ENCODE peak calls at places on chromosomes 2 and 18, in ten cellular contexts. One of them, this sample, is unnamed.
A peak's percentile ranks its signal among the peaks of the same experiment; 100 is the strongest.

GRCh38 chr2:67828066-67828465 is 234.7 kb downstream of the C1D start:
- DNase-seq in Kasumi-1: no peak
- DNase-seq in GOT3: no peak
- DNase-seq in left ventricle myocardium superior: no peak
- DNase-seq in T1000: no peak
- DNase-seq in NCI-H1105 treated with DMSO at 0.1 percent for 48 hours: peak; percentile 72
- DNase-seq in ecto neural progenitor cell: no peak
- DNase-seq in mucosa of gallbladder: no peak
- DNase-seq in progenitor cell of endocrine pancreas: no peak
- DNase-seq in PC-9: no peak
- DNase-seq in this sample: no peak

GRCh38 chr2:24793752-24794477 is 690 bp downstream of the CENPO start:
- DNase-seq in PC-9: no peak
- DNase-seq in GOT3: no peak
- DNase-seq in left ventricle myocardium superior: no peak
- DNase-seq in mucosa of gallbladder: no peak
- DNase-seq in T1000: no peak
- DNase-seq in NCI-H1105 treated with DMSO at 0.1 percent for 48 hours: peak; percentile 50
- DNase-seq in ecto neural progenitor cell: no peak
- DNase-seq in Kasumi-1: peak; percentile 13
- DNase-seq in progenitor cell of endocrine pancreas: no peak
- DNase-seq in this sample: no peak

GRCh38 chr18:48007955-48008701 is 77.7 kb upstream of the SMAD2 start:
- DNase-seq in Kasumi-1: peak; percentile 28
- DNase-seq in left ventricle myocardium superior: peak; percentile 79
- DNase-seq in mucosa of gallbladder: peak; percentile 22
- DNase-seq in GOT3: no peak
- DNase-seq in PC-9: peak; percentile 55
- DNase-seq in progenitor cell of endocrine pancreas: peak; percentile 85
- DNase-seq in T1000: peak; percentile 18
- DNase-seq in NCI-H1105 treated with DMSO at 0.1 percent for 48 hours: peak; percentile 60
- DNase-seq in ecto neural progenitor cell: peak; percentile 92
- DNase-seq in this sample: no peak

GRCh38 chr2:12035029-12035720 is 288.7 kb downstream of the LPIN1 start:
- DNase-seq in T1000: no peak
- DNase-seq in NCI-H1105 treated with DMSO at 0.1 percent for 48 hours: no peak
- DNase-seq in Kasumi-1: no peak
- DNase-seq in ecto neural progenitor cell: no peak
- DNase-seq in left ventricle myocardium superior: no peak
- DNase-seq in PC-9: no peak
- DNase-seq in progenitor cell of endocrine pancreas: no peak
- DNase-seq in GOT3: no peak
- DNase-seq in mucosa of gallbladder: no peak
- DNase-seq in this sample: no peak

GRCh38 chr2:85889648-85890281 is 975 bp upstream of the ST3GAL5 start:
- DNase-seq in Kasumi-1: no peak
- DNase-seq in PC-9: no peak
- DNase-seq in T1000: no peak
- DNase-seq in progenitor cell of endocrine pancreas: no peak
- DNase-seq in ecto neural progenitor cell: peak; percentile 49
- DNase-seq in left ventricle myocardium superior: peak; percentile 50
- DNase-seq in GOT3: no peak
- DNase-seq in NCI-H1105 treated with DMSO at 0.1 percent for 48 hours: peak; percentile 45
- DNase-seq in mucosa of gallbladder: peak; percentile 35
- DNase-seq in this sample: no peak

GRCh38 chr18:55102508-55102907 is 143.2 kb upstream of the CCDC68 start:
- DNase-seq in NCI-H1105 treated with DMSO at 0.1 percent for 48 hours: no peak
- DNase-seq in GOT3: no peak
- DNase-seq in progenitor cell of endocrine pancreas: no peak
- DNase-seq in PC-9: no peak
- DNase-seq in Kasumi-1: no peak
- DNase-seq in left ventricle myocardium superior: no peak
- DNase-seq in mucosa of gallbladder: no peak
- DNase-seq in ecto neural progenitor cell: no peak
- DNase-seq in T1000: no peak
- DNase-seq in this sample: no peak

GRCh38 chr2:223100061-223100511 is 48.1 kb downstream of the KCNE4 start:
- DNase-seq in ecto neural progenitor cell: no peak
- DNase-seq in NCI-H1105 treated with DMSO at 0.1 percent for 48 hours: no peak
- DNase-seq in left ventricle myocardium superior: peak; percentile 74
- DNase-seq in GOT3: no peak
- DNase-seq in T1000: no peak
- DNase-seq in Kasumi-1: no peak
- DNase-seq in progenitor cell of endocrine pancreas: no peak
- DNase-seq in mucosa of gallbladder: peak; percentile 58
- DNase-seq in PC-9: no peak
- DNase-seq in this sample: no peak

GRCh38 chr2:56040189-56040588 is 116.6 kb upstream of the EFEMP1 start:
- DNase-seq in progenitor cell of endocrine pancreas: no peak
- DNase-seq in mucosa of gallbladder: no peak
- DNase-seq in T1000: no peak
- DNase-seq in PC-9: no peak
- DNase-seq in GOT3: no peak
- DNase-seq in ecto neural progenitor cell: no peak
- DNase-seq in left ventricle myocardium superior: no peak
- DNase-seq in NCI-H1105 treated with DMSO at 0.1 percent for 48 hours: peak; percentile 20
- DNase-seq in Kasumi-1: no peak
- DNase-seq in this sample: no peak

GRCh38 chr2:159164457-159164894 is 122.0 kb downstream of the WDSUB1 start:
- DNase-seq in Kasumi-1: no peak
- DNase-seq in PC-9: no peak
- DNase-seq in GOT3: no peak
- DNase-seq in ecto neural progenitor cell: no peak
- DNase-seq in T1000: no peak
- DNase-seq in left ventricle myocardium superior: no peak
- DNase-seq in mucosa of gallbladder: no peak
- DNase-seq in progenitor cell of endocrine pancreas: no peak
- DNase-seq in NCI-H1105 treated with DMSO at 0.1 percent for 48 hours: no peak
- DNase-seq in this sample: no peak

GRCh38 chr2:113818382-113818951 is 62.0 kb upstream of the SLC35F5 start:
- DNase-seq in left ventricle myocardium superior: peak; percentile 39
- DNase-seq in NCI-H1105 treated with DMSO at 0.1 percent for 48 hours: no peak
- DNase-seq in GOT3: peak; percentile 38
- DNase-seq in progenitor cell of endocrine pancreas: no peak
- DNase-seq in mucosa of gallbladder: peak; percentile 71
- DNase-seq in Kasumi-1: no peak
- DNase-seq in T1000: peak; percentile 78
- DNase-seq in ecto neural progenitor cell: peak; percentile 52
- DNase-seq in PC-9: peak; percentile 88
- DNase-seq in this sample: no peak

GRCh38 chr2:10935953-10936942 is 24.5 kb downstream of the KCNF1 start:
- DNase-seq in GOT3: peak; percentile 63
- DNase-seq in mucosa of gallbladder: peak; percentile 68
- DNase-seq in PC-9: peak; percentile 98
- DNase-seq in T1000: peak; percentile 81
- DNase-seq in NCI-H1105 treated with DMSO at 0.1 percent for 48 hours: no peak
- DNase-seq in progenitor cell of endocrine pancreas: no peak
- DNase-seq in left ventricle myocardium superior: no peak
- DNase-seq in Kasumi-1: no peak
- DNase-seq in ecto neural progenitor cell: no peak
- DNase-seq in this sample: no peak

GRCh38 chr2:98830573-98831145 is 99.7 kb upstream of the MGAT4A start:
- DNase-seq in left ventricle myocardium superior: no peak
- DNase-seq in mucosa of gallbladder: no peak
- DNase-seq in GOT3: no peak
- DNase-seq in Kasumi-1: no peak
- DNase-seq in ecto neural progenitor cell: no peak
- DNase-seq in T1000: no peak
- DNase-seq in progenitor cell of endocrine pancreas: no peak
- DNase-seq in PC-9: no peak
- DNase-seq in NCI-H1105 treated with DMSO at 0.1 percent for 48 hours: no peak
- DNase-seq in this sample: no peak

GRCh38 chr18:13726972-13727331 is 479 bp downstream of the RNMT start:
- DNase-seq in PC-9: peak; percentile 37
- DNase-seq in ecto neural progenitor cell: peak; percentile 76
- DNase-seq in NCI-H1105 treated with DMSO at 0.1 percent for 48 hours: peak; percentile 32
- DNase-seq in left ventricle myocardium superior: no peak
- DNase-seq in Kasumi-1: peak; percentile 48
- DNase-seq in progenitor cell of endocrine pancreas: peak; percentile 43
- DNase-seq in mucosa of gallbladder: no peak
- DNase-seq in GOT3: no peak
- DNase-seq in T1000: no peak
- DNase-seq in this sample: peak; percentile 37

GRCh38 chr2:218959761-218960195 is 312 bp downstream of the CDK5R2 start:
- DNase-seq in NCI-H1105 treated with DMSO at 0.1 percent for 48 hours: peak; percentile 41
- DNase-seq in Kasumi-1: no peak
- DNase-seq in PC-9: no peak
- DNase-seq in mucosa of gallbladder: no peak
- DNase-seq in left ventricle myocardium superior: no peak
- DNase-seq in progenitor cell of endocrine pancreas: no peak
- DNase-seq in T1000: no peak
- DNase-seq in GOT3: no peak
- DNase-seq in ecto neural progenitor cell: no peak
- DNase-seq in this sample: no peak

GRCh38 chr2:19312949-19313348 is 45.5 kb downstream of the OSR1 start:
- DNase-seq in T1000: no peak
- DNase-seq in NCI-H1105 treated with DMSO at 0.1 percent for 48 hours: no peak
- DNase-seq in ecto neural progenitor cell: no peak
- DNase-seq in mucosa of gallbladder: no peak
- DNase-seq in Kasumi-1: no peak
- DNase-seq in left ventricle myocardium superior: no peak
- DNase-seq in PC-9: no peak
- DNase-seq in progenitor cell of endocrine pancreas: no peak
- DNase-seq in GOT3: no peak
- DNase-seq in this sample: no peak

GRCh38 chr2:44770221-44771187 is 171.0 kb upstream of the SIX3 start:
- DNase-seq in T1000: no peak
- DNase-seq in mucosa of gallbladder: no peak
- DNase-seq in PC-9: no peak
- DNase-seq in progenitor cell of endocrine pancreas: no peak
- DNase-seq in Kasumi-1: no peak
- DNase-seq in NCI-H1105 treated with DMSO at 0.1 percent for 48 hours: peak; percentile 57
- DNase-seq in ecto neural progenitor cell: no peak
- DNase-seq in left ventricle myocardium superior: no peak
- DNase-seq in GOT3: no peak
- DNase-seq in this sample: no peak

GRCh38 chr18:24839991-24840390 is 379.6 kb downstream of the HRH4 start:
- DNase-seq in mucosa of gallbladder: no peak
- DNase-seq in T1000: no peak
- DNase-seq in progenitor cell of endocrine pancreas: no peak
- DNase-seq in Kasumi-1: no peak
- DNase-seq in PC-9: no peak
- DNase-seq in left ventricle myocardium superior: no peak
- DNase-seq in ecto neural progenitor cell: no peak
- DNase-seq in NCI-H1105 treated with DMSO at 0.1 percent for 48 hours: no peak
- DNase-seq in GOT3: no peak
- DNase-seq in this sample: no peak

GRCh38 chr18:26227051-26227672 is 917 bp downstream of the TAF4B start:
- DNase-seq in mucosa of gallbladder: no peak
- DNase-seq in T1000: no peak
- DNase-seq in NCI-H1105 treated with DMSO at 0.1 percent for 48 hours: peak; percentile 22
- DNase-seq in Kasumi-1: no peak
- DNase-seq in GOT3: no peak
- DNase-seq in left ventricle myocardium superior: no peak
- DNase-seq in progenitor cell of endocrine pancreas: no peak
- DNase-seq in PC-9: no peak
- DNase-seq in ecto neural progenitor cell: no peak
- DNase-seq in this sample: no peak

GRCh38 chr2:75702593-75702992 is 8.1 kb downstream of the GCFC2 start:
- DNase-seq in GOT3: no peak
- DNase-seq in PC-9: no peak
- DNase-seq in T1000: no peak
- DNase-seq in ecto neural progenitor cell: no peak
- DNase-seq in mucosa of gallbladder: no peak
- DNase-seq in progenitor cell of endocrine pancreas: no peak
- DNase-seq in Kasumi-1: no peak
- DNase-seq in NCI-H1105 treated with DMSO at 0.1 percent for 48 hours: no peak
- DNase-seq in left ventricle myocardium superior: no peak
- DNase-seq in this sample: no peak

GRCh38 chr2:230068658-230069080 is at the start of gene SLC16A14:
- DNase-seq in GOT3: peak; percentile 25
- DNase-seq in Kasumi-1: peak; percentile 6
- DNase-seq in T1000: peak; percentile 29
- DNase-seq in left ventricle myocardium superior: no peak
- DNase-seq in NCI-H1105 treated with DMSO at 0.1 percent for 48 hours: peak; percentile 69
- DNase-seq in progenitor cell of endocrine pancreas: no peak
- DNase-seq in mucosa of gallbladder: peak; percentile 62
- DNase-seq in ecto neural progenitor cell: no peak
- DNase-seq in PC-9: no peak
- DNase-seq in this sample: no peak

GRCh38 chr18:5510109-5510846 is 33.5 kb downstream of the EPB41L3 start:
- DNase-seq in progenitor cell of endocrine pancreas: no peak
- DNase-seq in Kasumi-1: no peak
- DNase-seq in GOT3: no peak
- DNase-seq in mucosa of gallbladder: no peak
- DNase-seq in left ventricle myocardium superior: no peak
- DNase-seq in PC-9: no peak
- DNase-seq in T1000: no peak
- DNase-seq in NCI-H1105 treated with DMSO at 0.1 percent for 48 hours: no peak
- DNase-seq in ecto neural progenitor cell: no peak
- DNase-seq in this sample: no peak

GRCh38 chr2:390959-391358 is 103.1 kb upstream of the ALKAL2 start:
- DNase-seq in progenitor cell of endocrine pancreas: no peak
- DNase-seq in ecto neural progenitor cell: no peak
- DNase-seq in left ventricle myocardium superior: no peak
- DNase-seq in PC-9: no peak
- DNase-seq in Kasumi-1: no peak
- DNase-seq in T1000: no peak
- DNase-seq in mucosa of gallbladder: no peak
- DNase-seq in NCI-H1105 treated with DMSO at 0.1 percent for 48 hours: no peak
- DNase-seq in GOT3: no peak
- DNase-seq in this sample: no peak

GRCh38 chr2:44955593-44956449 is 14.3 kb downstream of the SIX3 start:
- DNase-seq in GOT3: no peak
- DNase-seq in NCI-H1105 treated with DMSO at 0.1 percent for 48 hours: peak; percentile 53
- DNase-seq in left ventricle myocardium superior: peak; percentile 83
- DNase-seq in mucosa of gallbladder: peak; percentile 65
- DNase-seq in Kasumi-1: peak; percentile 64
- DNase-seq in T1000: peak; percentile 66
- DNase-seq in PC-9: peak; percentile 58
- DNase-seq in progenitor cell of endocrine pancreas: peak; percentile 81
- DNase-seq in ecto neural progenitor cell: peak; percentile 92
- DNase-seq in this sample: peak; percentile 55

GRCh38 chr2:47437287-47437686 is 34.3 kb downstream of the MSH2 start:
- DNase-seq in T1000: no peak
- DNase-seq in PC-9: no peak
- DNase-seq in Kasumi-1: peak; percentile 37
- DNase-seq in mucosa of gallbladder: no peak
- DNase-seq in left ventricle myocardium superior: no peak
- DNase-seq in GOT3: no peak
- DNase-seq in progenitor cell of endocrine pancreas: no peak
- DNase-seq in ecto neural progenitor cell: no peak
- DNase-seq in NCI-H1105 treated with DMSO at 0.1 percent for 48 hours: peak; percentile 15
- DNase-seq in this sample: no peak

GRCh38 chr18:42156266-42156665 is 201.2 kb downstream of the PIK3C3 start:
- DNase-seq in PC-9: no peak
- DNase-seq in left ventricle myocardium superior: no peak
- DNase-seq in mucosa of gallbladder: no peak
- DNase-seq in T1000: no peak
- DNase-seq in ecto neural progenitor cell: no peak
- DNase-seq in NCI-H1105 treated with DMSO at 0.1 percent for 48 hours: no peak
- DNase-seq in Kasumi-1: no peak
- DNase-seq in progenitor cell of endocrine pancreas: no peak
- DNase-seq in GOT3: no peak
- DNase-seq in this sample: no peak

GRCh38 chr18:31185551-31185950 is 22.9 kb upstream of the DSC1 start:
- DNase-seq in GOT3: no peak
- DNase-seq in mucosa of gallbladder: no peak
- DNase-seq in progenitor cell of endocrine pancreas: no peak
- DNase-seq in Kasumi-1: no peak
- DNase-seq in ecto neural progenitor cell: no peak
- DNase-seq in NCI-H1105 treated with DMSO at 0.1 percent for 48 hours: no peak
- DNase-seq in left ventricle myocardium superior: no peak
- DNase-seq in T1000: no peak
- DNase-seq in PC-9: peak; percentile 38
- DNase-seq in this sample: no peak

GRCh38 chr2:37456479-37456878 is 112.0 kb downstream of the QPCT start:
- DNase-seq in ecto neural progenitor cell: no peak
- DNase-seq in T1000: no peak
- DNase-seq in Kasumi-1: peak; percentile 94
- DNase-seq in left ventricle myocardium superior: no peak
- DNase-seq in PC-9: no peak
- DNase-seq in GOT3: no peak
- DNase-seq in mucosa of gallbladder: no peak
- DNase-seq in NCI-H1105 treated with DMSO at 0.1 percent for 48 hours: no peak
- DNase-seq in progenitor cell of endocrine pancreas: no peak
- DNase-seq in this sample: no peak

GRCh38 chr2:236947896-236948295 is 137.8 kb upstream of the COPS8 start:
- DNase-seq in left ventricle myocardium superior: no peak
- DNase-seq in Kasumi-1: no peak
- DNase-seq in NCI-H1105 treated with DMSO at 0.1 percent for 48 hours: no peak
- DNase-seq in ecto neural progenitor cell: peak; percentile 24
- DNase-seq in T1000: no peak
- DNase-seq in PC-9: no peak
- DNase-seq in progenitor cell of endocrine pancreas: no peak
- DNase-seq in mucosa of gallbladder: no peak
- DNase-seq in GOT3: no peak
- DNase-seq in this sample: no peak